ENCODE peak calls at places on chromosome 18, in five cellular contexts. P is AG08396, R is NCI-H2081, U is colonic mucosa, X is anterior cingulate cortex. F is an unnamed sample.

GRCh38 chr18:10142496-10143160 is 228.8 kb downstream of the VAPA start:
- DNase-seq in R (no peak), X (no peak), P (peak; percentile 63), U (no peak), F (peak; percentile 30)

GRCh38 chr18:51195602-51196115 is 1.8 kb downstream of the MEX3C start:
- DNase-seq in U (peak; percentile 60), X (no peak), P (peak; percentile 8), R (peak; percentile 69), F (peak; percentile 25)

GRCh38 chr18:35616664-35617423 is 35.3 kb downstream of the GALNT1 start:
- DNase-seq in U (peak; percentile 63), R (no peak), P (peak; percentile 55), X (no peak), F (peak; percentile 11)

GRCh38 chr18:79361766-79362522 is 33.8 kb upstream of the NFATC1 start:
- DNase-seq in R (no peak), X (no peak), U (no peak), P (peak; percentile 75), F (peak; percentile 12)

GRCh38 chr18:61333746-61334490 is 688 bp downstream of the CDH20 start:
- DNase-seq in X (no peak), U (no peak), P (peak; percentile 16), R (peak; percentile 44), F (no peak)

GRCh38 chr18:79317718-79318117 is 78.0 kb upstream of the NFATC1 start:
- DNase-seq in R (peak; percentile 57), X (no peak), P (no peak), U (no peak), F (no peak)

GRCh38 chr18:22230403-22231042 is 61.1 kb downstream of the GATA6 start:
- DNase-seq in P (no peak), R (no peak), U (no peak), X (no peak), F (no peak)

GRCh38 chr18:61308795-61309393 is 24.3 kb upstream of the CDH20 start:
- DNase-seq in P (no peak), U (no peak), X (no peak), R (no peak), F (no peak)

GRCh38 chr18:76801567-76802505 is 20.5 kb upstream of the ZNF236 start:
- DNase-seq in R (peak; percentile 54), U (peak; percentile 54), X (peak; percentile 4), P (peak; percentile 89), F (peak; percentile 47)

GRCh38 chr18:23926590-23926989 is 88.0 kb upstream of the TTC39C start:
- DNase-seq in P (no peak), X (no peak), U (no peak), R (peak; percentile 74), F (no peak)

GRCh38 chr18:22900558-22901183 is 32.5 kb upstream of the RBBP8 start:
- DNase-seq in U (no peak), P (peak; percentile 7), R (peak; percentile 37), X (no peak), F (no peak)

GRCh38 chr18:27615345-27615844 is 430.3 kb upstream of the CHST9 start:
- DNase-seq in R (no peak), U (no peak), X (no peak), P (no peak), F (no peak)

GRCh38 chr18:74623047-74623816 is 25.6 kb downstream of the ZNF407 start:
- DNase-seq in X (no peak), R (peak; percentile 8), U (no peak), P (no peak), F (no peak)

GRCh38 chr18:79389689-79390088 is 6.0 kb upstream of the NFATC1 start:
- DNase-seq in P (no peak), U (no peak), R (no peak), X (no peak), F (no peak)

GRCh38 chr18:55546873-55547704 is 40.9 kb downstream of the TCF4 start:
- DNase-seq in R (no peak), U (peak; percentile 20), X (no peak), P (peak; percentile 40), F (peak; percentile 1)

GRCh38 chr18:31587538-31587937 is 4.1 kb upstream of the TTR start:
- DNase-seq in R (no peak), P (no peak), X (no peak), U (no peak), F (no peak)

GRCh38 chr18:77129150-77129551 is 3.4 kb downstream of the MBP start:
- DNase-seq in X (no peak), U (no peak), P (no peak), R (no peak), F (no peak)

GRCh38 chr18:79518028-79518682 is 122.4 kb downstream of the NFATC1 start:
- DNase-seq in P (no peak), U (peak; percentile 13), R (no peak), X (no peak), F (no peak)

F was measured in HTR-8/SVneo.